ENCODE peak calls at places on chromosome 22, in nine cellular contexts. One of them, this sample, is unnamed.

GRCh38 chr22:35418088-35418487 is 18.1 kb downstream of the MCM5 start:
- DNase-seq in psoas muscle: no peak
- DNase-seq in sigmoid colon: no peak
- DNase-seq in fibroblast of the aortic adventitia: peak
- DNase-seq in GM23338: no peak
- DNase-seq in DND-41: no peak
- DNase-seq in HL-60: no peak
- DNase-seq in prostate gland: no peak
- DNase-seq in CD8-positive, alpha-beta T cell: no peak
- DNase-seq in this sample: peak

GRCh38 chr22:40764743-40765441 is 54.3 kb downstream of the SLC25A17 start:
- DNase-seq in GM23338: no peak
- DNase-seq in psoas muscle: no peak
- DNase-seq in prostate gland: no peak
- DNase-seq in sigmoid colon: no peak
- DNase-seq in fibroblast of the aortic adventitia: no peak
- DNase-seq in DND-41: no peak
- DNase-seq in CD8-positive, alpha-beta T cell: peak
- DNase-seq in HL-60: no peak
- DNase-seq in this sample: no peak

GRCh38 chr22:29078036-29078868 is 5.4 kb downstream of the KREMEN1 start:
- DNase-seq in fibroblast of the aortic adventitia: no peak
- DNase-seq in prostate gland: no peak
- DNase-seq in CD8-positive, alpha-beta T cell: no peak
- DNase-seq in GM23338: no peak
- DNase-seq in DND-41: peak
- DNase-seq in sigmoid colon: no peak
- DNase-seq in psoas muscle: no peak
- DNase-seq in HL-60: no peak
- DNase-seq in this sample: no peak

GRCh38 chr22:49151256-49152131 is 676.2 kb downstream of the BRD1 start:
- DNase-seq in sigmoid colon: peak
- DNase-seq in HL-60: no peak
- DNase-seq in prostate gland: no peak
- DNase-seq in psoas muscle: no peak
- DNase-seq in DND-41: no peak
- DNase-seq in GM23338: no peak
- DNase-seq in fibroblast of the aortic adventitia: no peak
- DNase-seq in CD8-positive, alpha-beta T cell: no peak
- DNase-seq in this sample: no peak

GRCh38 chr22:44584256-44584902 is 86.3 kb upstream of the RTL6 start:
- DNase-seq in sigmoid colon: peak
- DNase-seq in HL-60: no peak
- DNase-seq in CD8-positive, alpha-beta T cell: no peak
- DNase-seq in fibroblast of the aortic adventitia: no peak
- DNase-seq in DND-41: no peak
- DNase-seq in psoas muscle: no peak
- DNase-seq in GM23338: no peak
- DNase-seq in prostate gland: no peak
- DNase-seq in this sample: no peak

GRCh38 chr22:48428556-48429371 is 1398.9 kb downstream of the BRD1 start:
- DNase-seq in fibroblast of the aortic adventitia: no peak
- DNase-seq in prostate gland: no peak
- DNase-seq in CD8-positive, alpha-beta T cell: no peak
- DNase-seq in sigmoid colon: no peak
- DNase-seq in psoas muscle: no peak
- DNase-seq in DND-41: no peak
- DNase-seq in HL-60: no peak
- DNase-seq in GM23338: no peak
- DNase-seq in this sample: no peak

GRCh38 chr22:46068908-46069481 is 81.3 kb upstream of the PPARA start:
- DNase-seq in psoas muscle: no peak
- DNase-seq in GM23338: no peak
- DNase-seq in fibroblast of the aortic adventitia: peak
- DNase-seq in HL-60: peak
- DNase-seq in DND-41: peak
- DNase-seq in CD8-positive, alpha-beta T cell: no peak
- DNase-seq in sigmoid colon: peak
- DNase-seq in prostate gland: no peak
- DNase-seq in this sample: no peak

GRCh38 chr22:42313804-42314581 is 43.5 kb upstream of the TCF20 start:
- DNase-seq in psoas muscle: no peak
- DNase-seq in DND-41: no peak
- DNase-seq in fibroblast of the aortic adventitia: no peak
- DNase-seq in prostate gland: peak
- DNase-seq in sigmoid colon: peak
- DNase-seq in CD8-positive, alpha-beta T cell: no peak
- DNase-seq in GM23338: peak
- DNase-seq in HL-60: peak
- DNase-seq in this sample: peak

GRCh38 chr22:25420471-25420924 is 144.0 kb upstream of the GRK3 start:
- DNase-seq in psoas muscle: no peak
- DNase-seq in fibroblast of the aortic adventitia: no peak
- DNase-seq in GM23338: no peak
- DNase-seq in sigmoid colon: no peak
- DNase-seq in prostate gland: no peak
- DNase-seq in CD8-positive, alpha-beta T cell: no peak
- DNase-seq in HL-60: peak
- DNase-seq in DND-41: no peak
- DNase-seq in this sample: no peak

GRCh38 chr22:25413620-25414019 is 150.9 kb upstream of the GRK3 start:
- DNase-seq in sigmoid colon: no peak
- DNase-seq in GM23338: no peak
- DNase-seq in CD8-positive, alpha-beta T cell: no peak
- DNase-seq in DND-41: no peak
- DNase-seq in HL-60: no peak
- DNase-seq in fibroblast of the aortic adventitia: peak
- DNase-seq in psoas muscle: no peak
- DNase-seq in prostate gland: no peak
- DNase-seq in this sample: no peak

GRCh38 chr22:25420925-25421904 is 143.3 kb upstream of the GRK3 start:
- DNase-seq in prostate gland: no peak
- DNase-seq in DND-41: no peak
- DNase-seq in psoas muscle: no peak
- DNase-seq in GM23338: peak
- DNase-seq in HL-60: no peak
- DNase-seq in fibroblast of the aortic adventitia: peak
- DNase-seq in CD8-positive, alpha-beta T cell: no peak
- DNase-seq in sigmoid colon: no peak
- DNase-seq in this sample: no peak

GRCh38 chr22:25417792-25418191 is 146.7 kb upstream of the GRK3 start:
- DNase-seq in DND-41: no peak
- DNase-seq in psoas muscle: no peak
- DNase-seq in sigmoid colon: no peak
- DNase-seq in CD8-positive, alpha-beta T cell: no peak
- DNase-seq in HL-60: no peak
- DNase-seq in prostate gland: no peak
- DNase-seq in GM23338: no peak
- DNase-seq in fibroblast of the aortic adventitia: no peak
- DNase-seq in this sample: no peak

GRCh38 chr22:25419247-25420113 is 145.0 kb upstream of the GRK3 start:
- DNase-seq in prostate gland: no peak
- DNase-seq in GM23338: no peak
- DNase-seq in DND-41: no peak
- DNase-seq in sigmoid colon: peak
- DNase-seq in fibroblast of the aortic adventitia: peak
- DNase-seq in CD8-positive, alpha-beta T cell: no peak
- DNase-seq in psoas muscle: no peak
- DNase-seq in HL-60: peak
- DNase-seq in this sample: no peak
- H3K4me3 ChIP-seq in prostate gland: no peak
- H3K4me3 ChIP-seq in GM23338: peak
- H3K4me3 ChIP-seq in DND-41: no peak
- H3K4me3 ChIP-seq in sigmoid colon: no peak
- H3K4me3 ChIP-seq in fibroblast of the aortic adventitia: no peak
- H3K4me3 ChIP-seq in CD8-positive, alpha-beta T cell: peak
- H3K4me3 ChIP-seq in psoas muscle: peak
- H3K4me3 ChIP-seq in HL-60: peak
- H3K4me3 ChIP-seq in this sample: no peak

GRCh38 chr22:25210831-25211230 is 8.6 kb upstream of the CRYBB2 start:
- DNase-seq in sigmoid colon: no peak
- DNase-seq in psoas muscle: no peak
- DNase-seq in prostate gland: no peak
- DNase-seq in CD8-positive, alpha-beta T cell: no peak
- DNase-seq in GM23338: no peak
- DNase-seq in HL-60: no peak
- DNase-seq in fibroblast of the aortic adventitia: no peak
- DNase-seq in DND-41: no peak
- DNase-seq in this sample: peak

GRCh38 chr22:25206998-25207397 is 7.3 kb downstream of the CRYBB3 start:
- DNase-seq in DND-41: no peak
- DNase-seq in HL-60: no peak
- DNase-seq in CD8-positive, alpha-beta T cell: no peak
- DNase-seq in prostate gland: no peak
- DNase-seq in psoas muscle: no peak
- DNase-seq in fibroblast of the aortic adventitia: no peak
- DNase-seq in GM23338: no peak
- DNase-seq in sigmoid colon: no peak
- DNase-seq in this sample: no peak

GRCh38 chr22:25207553-25208157 is 8.0 kb downstream of the CRYBB3 start:
- DNase-seq in psoas muscle: no peak
- DNase-seq in HL-60: no peak
- DNase-seq in fibroblast of the aortic adventitia: no peak
- DNase-seq in CD8-positive, alpha-beta T cell: no peak
- DNase-seq in DND-41: no peak
- DNase-seq in GM23338: no peak
- DNase-seq in sigmoid colon: no peak
- DNase-seq in prostate gland: no peak
- DNase-seq in this sample: no peak

GRCh38 chr22:25208328-25208727 is 8.7 kb downstream of the CRYBB3 start:
- DNase-seq in HL-60: no peak
- DNase-seq in sigmoid colon: no peak
- DNase-seq in GM23338: no peak
- DNase-seq in DND-41: no peak
- DNase-seq in prostate gland: no peak
- DNase-seq in CD8-positive, alpha-beta T cell: no peak
- DNase-seq in fibroblast of the aortic adventitia: no peak
- DNase-seq in psoas muscle: no peak
- DNase-seq in this sample: no peak

GRCh38 chr22:25208743-25209505 is 9.3 kb downstream of the CRYBB3 start:
- DNase-seq in fibroblast of the aortic adventitia: no peak
- DNase-seq in GM23338: peak
- DNase-seq in DND-41: no peak
- DNase-seq in HL-60: no peak
- DNase-seq in CD8-positive, alpha-beta T cell: no peak
- DNase-seq in sigmoid colon: no peak
- DNase-seq in prostate gland: no peak
- DNase-seq in psoas muscle: no peak
- DNase-seq in this sample: no peak
- TF ChIP-seq CTCF in fibroblast of the aortic adventitia: no peak
- TF ChIP-seq CTCF in GM23338: peak
- TF ChIP-seq CTCF in DND-41: no peak
- TF ChIP-seq CTCF in HL-60: no peak
- TF ChIP-seq CTCF in CD8-positive, alpha-beta T cell: no peak
- TF ChIP-seq CTCF in sigmoid colon: no peak
- TF ChIP-seq CTCF in prostate gland: no peak
- TF ChIP-seq CTCF in psoas muscle: no peak
- TF ChIP-seq CTCF in this sample: no peak

GRCh38 chr22:32995335-32995734 is 62.8 kb downstream of the SYN3 start:
- DNase-seq in fibroblast of the aortic adventitia: no peak
- DNase-seq in HL-60: no peak
- DNase-seq in CD8-positive, alpha-beta T cell: no peak
- DNase-seq in sigmoid colon: no peak
- DNase-seq in psoas muscle: no peak
- DNase-seq in DND-41: no peak
- DNase-seq in GM23338: no peak
- DNase-seq in prostate gland: no peak
- DNase-seq in this sample: no peak

GRCh38 chr22:32994921-32995320 is 63.3 kb downstream of the SYN3 start:
- DNase-seq in CD8-positive, alpha-beta T cell: no peak
- DNase-seq in prostate gland: no peak
- DNase-seq in psoas muscle: no peak
- DNase-seq in GM23338: peak
- DNase-seq in DND-41: no peak
- DNase-seq in sigmoid colon: no peak
- DNase-seq in fibroblast of the aortic adventitia: no peak
- DNase-seq in HL-60: no peak
- DNase-seq in this sample: no peak

GRCh38 chr22:32996702-32997101 is 61.5 kb downstream of the SYN3 start:
- DNase-seq in fibroblast of the aortic adventitia: peak
- DNase-seq in HL-60: no peak
- DNase-seq in psoas muscle: peak
- DNase-seq in prostate gland: peak
- DNase-seq in CD8-positive, alpha-beta T cell: no peak
- DNase-seq in DND-41: no peak
- DNase-seq in sigmoid colon: peak
- DNase-seq in GM23338: no peak
- DNase-seq in this sample: peak

GRCh38 chr22:32997295-32997694 is 60.9 kb downstream of the SYN3 start:
- DNase-seq in GM23338: no peak
- DNase-seq in psoas muscle: no peak
- DNase-seq in DND-41: no peak
- DNase-seq in prostate gland: no peak
- DNase-seq in fibroblast of the aortic adventitia: no peak
- DNase-seq in CD8-positive, alpha-beta T cell: no peak
- DNase-seq in HL-60: no peak
- DNase-seq in sigmoid colon: no peak
- DNase-seq in this sample: no peak

DNA sequence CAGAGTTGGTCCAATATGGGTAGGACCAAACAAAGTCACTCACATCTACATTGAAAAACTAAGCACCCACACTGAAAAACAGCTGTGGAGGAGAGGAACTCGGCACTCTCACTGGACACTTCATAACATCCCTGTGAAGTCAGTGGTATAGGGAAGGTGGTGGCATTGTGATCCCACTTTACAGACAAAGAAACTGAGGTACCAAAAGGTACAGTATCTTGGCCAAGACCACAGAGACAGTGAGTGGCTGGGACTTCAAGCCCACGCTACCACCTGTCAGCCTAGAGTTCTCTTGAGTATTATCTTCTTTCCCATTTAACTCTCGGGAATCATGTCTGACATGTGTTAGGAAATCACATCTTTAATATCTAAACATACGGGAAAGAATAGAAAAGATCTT is 61.9 kb downstream of the SYN3 start:
- DNase-seq in sigmoid colon: no peak
- DNase-seq in psoas muscle: no peak
- DNase-seq in GM23338: no peak
- DNase-seq in fibroblast of the aortic adventitia: no peak
- DNase-seq in prostate gland: no peak
- DNase-seq in DND-41: no peak
- DNase-seq in CD8-positive, alpha-beta T cell: no peak
- DNase-seq in HL-60: no peak
- DNase-seq in this sample: no peak
- H3K4me3 ChIP-seq in sigmoid colon: no peak
- H3K4me3 ChIP-seq in psoas muscle: no peak
- H3K4me3 ChIP-seq in GM23338: no peak
- H3K4me3 ChIP-seq in fibroblast of the aortic adventitia: no peak
- H3K4me3 ChIP-seq in prostate gland: no peak
- H3K4me3 ChIP-seq in DND-41: no peak
- H3K4me3 ChIP-seq in CD8-positive, alpha-beta T cell: no peak
- H3K4me3 ChIP-seq in HL-60: no peak
- H3K4me3 ChIP-seq in this sample: no peak

GRCh38 chr22:38451864-38452263 is 3.1 kb downstream of the KCNJ4 start:
- DNase-seq in psoas muscle: no peak
- DNase-seq in sigmoid colon: no peak
- DNase-seq in GM23338: no peak
- DNase-seq in fibroblast of the aortic adventitia: no peak
- DNase-seq in DND-41: no peak
- DNase-seq in CD8-positive, alpha-beta T cell: no peak
- DNase-seq in HL-60: no peak
- DNase-seq in prostate gland: no peak
- DNase-seq in this sample: no peak

GRCh38 chr22:38452373-38453064 is 2.5 kb downstream of the KCNJ4 start:
- DNase-seq in fibroblast of the aortic adventitia: peak
- DNase-seq in prostate gland: no peak
- DNase-seq in GM23338: peak
- DNase-seq in sigmoid colon: no peak
- DNase-seq in HL-60: no peak
- DNase-seq in CD8-positive, alpha-beta T cell: no peak
- DNase-seq in DND-41: no peak
- DNase-seq in psoas muscle: no peak
- DNase-seq in this sample: peak

GRCh38 chr22:38454011-38454360 is 1.0 kb downstream of the KCNJ4 start:
- DNase-seq in prostate gland: no peak
- DNase-seq in CD8-positive, alpha-beta T cell: no peak
- DNase-seq in sigmoid colon: no peak
- DNase-seq in DND-41: no peak
- DNase-seq in fibroblast of the aortic adventitia: no peak
- DNase-seq in psoas muscle: no peak
- DNase-seq in HL-60: peak
- DNase-seq in GM23338: no peak
- DNase-seq in this sample: no peak

GRCh38 chr22:38454361-38455062 is 487 bp downstream of the KCNJ4 start:
- DNase-seq in prostate gland: no peak
- DNase-seq in HL-60: no peak
- DNase-seq in DND-41: no peak
- DNase-seq in GM23338: no peak
- DNase-seq in CD8-positive, alpha-beta T cell: no peak
- DNase-seq in sigmoid colon: no peak
- DNase-seq in fibroblast of the aortic adventitia: no peak
- DNase-seq in psoas muscle: no peak
- DNase-seq in this sample: no peak

GRCh38 chr22:38453065-38453672 is 1.8 kb downstream of the KCNJ4 start:
- DNase-seq in HL-60: no peak
- DNase-seq in DND-41: no peak
- DNase-seq in sigmoid colon: no peak
- DNase-seq in CD8-positive, alpha-beta T cell: no peak
- DNase-seq in fibroblast of the aortic adventitia: no peak
- DNase-seq in prostate gland: no peak
- DNase-seq in GM23338: no peak
- DNase-seq in psoas muscle: no peak
- DNase-seq in this sample: no peak
- TF ChIP-seq CTCF in HL-60: no peak
- TF ChIP-seq CTCF in DND-41: no peak
- TF ChIP-seq CTCF in sigmoid colon: no peak
- TF ChIP-seq CTCF in CD8-positive, alpha-beta T cell: no peak
- TF ChIP-seq CTCF in fibroblast of the aortic adventitia: no peak
- TF ChIP-seq CTCF in prostate gland: no peak
- TF ChIP-seq CTCF in GM23338: no peak
- TF ChIP-seq CTCF in psoas muscle: no peak
- TF ChIP-seq CTCF in this sample: no peak

This sample was measured in epithelial cell of esophagus.